ENCODE peak calls at places on chromosomes 1 and 21, in five cellular contexts. One of them, this sample, is unnamed.
A peak's percentile ranks its signal among the peaks of the same experiment; 100 is the strongest.

GRCh38 chr1:116320846-116321245 is 52.2 kb upstream of the ATP1A1 start:
- DNase-seq in A549: no peak
- DNase-seq in breast epithelium: no peak
- DNase-seq in foreskin keratinocyte: no peak
- DNase-seq in fibroblast of mammary gland: no peak
- DNase-seq in this sample: no peak

GRCh38 chr1:240732390-240732789 is 120.4 kb upstream of the GREM2 start:
- DNase-seq in A549: peak; percentile 73
- DNase-seq in breast epithelium: no peak
- DNase-seq in foreskin keratinocyte: peak; percentile 13
- DNase-seq in fibroblast of mammary gland: peak; percentile 81
- DNase-seq in this sample: no peak

GRCh38 chr21:42337830-42338729 is 12.7 kb downstream of the TFF2 start:
- DNase-seq in A549: peak; percentile 65
- DNase-seq in breast epithelium: peak; percentile 65
- DNase-seq in foreskin keratinocyte: no peak
- DNase-seq in fibroblast of mammary gland: peak; percentile 37
- DNase-seq in this sample: peak; percentile 76

GRCh38 chr1:11720523-11720922 is 15.4 kb upstream of the AGTRAP start:
- DNase-seq in A549: no peak
- DNase-seq in breast epithelium: no peak
- DNase-seq in foreskin keratinocyte: no peak
- DNase-seq in fibroblast of mammary gland: no peak
- DNase-seq in this sample: no peak

GRCh38 chr21:20306836-20307235 is 691.4 kb upstream of the NCAM2 start:
- DNase-seq in A549: no peak
- DNase-seq in breast epithelium: no peak
- DNase-seq in foreskin keratinocyte: no peak
- DNase-seq in fibroblast of mammary gland: no peak
- DNase-seq in this sample: no peak

GRCh38 chr1:160025314-160025713 is 6.5 kb downstream of the PIGM start:
- DNase-seq in A549: no peak
- DNase-seq in breast epithelium: no peak
- DNase-seq in foreskin keratinocyte: no peak
- DNase-seq in fibroblast of mammary gland: no peak
- DNase-seq in this sample: no peak

GRCh38 chr1:30663596-30664091 is 59.7 kb downstream of the MATN1 start:
- DNase-seq in A549: no peak
- DNase-seq in breast epithelium: no peak
- DNase-seq in foreskin keratinocyte: no peak
- DNase-seq in fibroblast of mammary gland: no peak
- DNase-seq in this sample: no peak

GRCh38 chr1:110498270-110498669 is 20.7 kb downstream of the KCNA10 start:
- DNase-seq in A549: no peak
- DNase-seq in breast epithelium: no peak
- DNase-seq in foreskin keratinocyte: no peak
- DNase-seq in fibroblast of mammary gland: no peak
- DNase-seq in this sample: no peak

GRCh38 chr1:234727018-234727757 is 117.2 kb upstream of the IRF2BP2 start:
- DNase-seq in A549: no peak
- DNase-seq in breast epithelium: no peak
- DNase-seq in foreskin keratinocyte: no peak
- DNase-seq in fibroblast of mammary gland: no peak
- DNase-seq in this sample: no peak

GRCh38 chr1:39411526-39411925 is 79.9 kb upstream of the BMP8A start:
- DNase-seq in A549: no peak
- DNase-seq in breast epithelium: no peak
- DNase-seq in foreskin keratinocyte: no peak
- DNase-seq in fibroblast of mammary gland: no peak
- DNase-seq in this sample: no peak

GRCh38 chr21:42080788-42081083 is 9.6 kb downstream of the UMODL1 start:
- DNase-seq in A549: no peak
- DNase-seq in breast epithelium: no peak
- DNase-seq in foreskin keratinocyte: no peak
- DNase-seq in fibroblast of mammary gland: peak; percentile 96
- DNase-seq in this sample: no peak

GRCh38 chr1:3319874-3320245 is 134.6 kb upstream of the ARHGEF16 start:
- DNase-seq in A549: peak; percentile 85
- DNase-seq in breast epithelium: no peak
- DNase-seq in foreskin keratinocyte: no peak
- DNase-seq in fibroblast of mammary gland: peak; percentile 60
- DNase-seq in this sample: no peak

GRCh38 chr1:23148084-23148483 is 20.6 kb downstream of the LUZP1 start:
- DNase-seq in A549: no peak
- DNase-seq in breast epithelium: no peak
- DNase-seq in foreskin keratinocyte: no peak
- DNase-seq in fibroblast of mammary gland: no peak
- DNase-seq in this sample: no peak

GRCh38 chr1:2133039-2133878 is 61.3 kb downstream of the FAAP20 start:
- DNase-seq in A549: peak; percentile 95
- DNase-seq in breast epithelium: peak; percentile 95
- DNase-seq in foreskin keratinocyte: peak; percentile 88
- DNase-seq in fibroblast of mammary gland: peak; percentile 98
- DNase-seq in this sample: peak; percentile 96

GRCh38 chr1:36486436-36487335 is 4.0 kb upstream of the CSF3R start:
- DNase-seq in A549: peak; percentile 93
- DNase-seq in breast epithelium: peak; percentile 83
- DNase-seq in foreskin keratinocyte: no peak
- DNase-seq in fibroblast of mammary gland: no peak
- DNase-seq in this sample: no peak

GRCh38 chr1:43418858-43419257 is 29.2 kb downstream of the SZT2 start:
- DNase-seq in A549: no peak
- DNase-seq in breast epithelium: no peak
- DNase-seq in foreskin keratinocyte: no peak
- DNase-seq in fibroblast of mammary gland: no peak
- DNase-seq in this sample: no peak

GRCh38 chr21:34337741-34338140 is 26.1 kb upstream of the KCNE2 start:
- DNase-seq in A549: no peak
- DNase-seq in breast epithelium: no peak
- DNase-seq in foreskin keratinocyte: peak; percentile 28
- DNase-seq in fibroblast of mammary gland: no peak
- DNase-seq in this sample: no peak

GRCh38 chr1:243267346-243268283 is 11.8 kb downstream of the SDCCAG8 start:
- DNase-seq in A549: peak; percentile 7
- DNase-seq in breast epithelium: no peak
- DNase-seq in foreskin keratinocyte: no peak
- DNase-seq in fibroblast of mammary gland: peak; percentile 73
- DNase-seq in this sample: no peak

GRCh38 chr21:46151989-46152938 is 3.1 kb downstream of the FTCD start:
- DNase-seq in A549: no peak
- DNase-seq in breast epithelium: no peak
- DNase-seq in foreskin keratinocyte: no peak
- DNase-seq in fibroblast of mammary gland: no peak
- DNase-seq in this sample: peak; percentile 50

GRCh38 chr1:234980657-234981396 is 147.8 kb downstream of the TOMM20 start:
- DNase-seq in A549: peak; percentile 89
- DNase-seq in breast epithelium: peak; percentile 81
- DNase-seq in foreskin keratinocyte: peak; percentile 71
- DNase-seq in fibroblast of mammary gland: peak; percentile 98
- DNase-seq in this sample: no peak

GRCh38 chr1:18182518-18183160 is 75.0 kb downstream of the IGSF21 start:
- DNase-seq in A549: peak; percentile 6
- DNase-seq in breast epithelium: no peak
- DNase-seq in foreskin keratinocyte: no peak
- DNase-seq in fibroblast of mammary gland: peak; percentile 17
- DNase-seq in this sample: no peak

GRCh38 chr1:115086176-115086830 is 3.0 kb downstream of the TSPAN2 start:
- DNase-seq in A549: no peak
- DNase-seq in breast epithelium: no peak
- DNase-seq in foreskin keratinocyte: no peak
- DNase-seq in fibroblast of mammary gland: no peak
- DNase-seq in this sample: no peak

GRCh38 chr1:211642870-211643269 is 32.6 kb downstream of the NEK2 start:
- DNase-seq in A549: no peak
- DNase-seq in breast epithelium: no peak
- DNase-seq in foreskin keratinocyte: no peak
- DNase-seq in fibroblast of mammary gland: no peak
- DNase-seq in this sample: no peak

GRCh38 chr1:156508205-156508954 is 7.8 kb upstream of the MEF2D start:
- DNase-seq in A549: no peak
- DNase-seq in breast epithelium: no peak
- DNase-seq in foreskin keratinocyte: no peak
- DNase-seq in fibroblast of mammary gland: peak; percentile 71
- DNase-seq in this sample: no peak

GRCh38 chr1:179310721-179311120 is 17.1 kb downstream of the SOAT1 start:
- DNase-seq in A549: peak; percentile 32
- DNase-seq in breast epithelium: no peak
- DNase-seq in foreskin keratinocyte: peak; percentile 80
- DNase-seq in fibroblast of mammary gland: peak; percentile 98
- DNase-seq in this sample: no peak

GRCh38 chr1:23177438-23178380 is 9.1 kb upstream of the LUZP1 start:
- DNase-seq in A549: peak; percentile 43
- DNase-seq in breast epithelium: peak; percentile 53
- DNase-seq in foreskin keratinocyte: no peak
- DNase-seq in fibroblast of mammary gland: peak; percentile 62
- DNase-seq in this sample: peak; percentile 85

GRCh38 chr1:225462714-225463574 is 35.1 kb upstream of the LBR start:
- DNase-seq in A549: no peak
- DNase-seq in breast epithelium: no peak
- DNase-seq in foreskin keratinocyte: no peak
- DNase-seq in fibroblast of mammary gland: no peak
- DNase-seq in this sample: no peak

GRCh38 chr1:94349853-94350252 is 68.3 kb upstream of the ABCD3 start:
- DNase-seq in A549: no peak
- DNase-seq in breast epithelium: no peak
- DNase-seq in foreskin keratinocyte: no peak
- DNase-seq in fibroblast of mammary gland: no peak
- DNase-seq in this sample: no peak

GRCh38 chr1:25879675-25880074 is 4.2 kb upstream of the PAQR7 start:
- DNase-seq in A549: no peak
- DNase-seq in breast epithelium: no peak
- DNase-seq in foreskin keratinocyte: no peak
- DNase-seq in fibroblast of mammary gland: no peak
- DNase-seq in this sample: no peak

GRCh38 chr1:81174052-81174451 is 626.7 kb upstream of the ADGRL2 start:
- DNase-seq in A549: no peak
- DNase-seq in breast epithelium: no peak
- DNase-seq in foreskin keratinocyte: peak; percentile 57
- DNase-seq in fibroblast of mammary gland: no peak
- DNase-seq in this sample: no peak

GRCh38 chr21:29144736-29145353 is 14.4 kb downstream of the MAP3K7CL start:
- DNase-seq in A549: no peak
- DNase-seq in breast epithelium: no peak
- DNase-seq in foreskin keratinocyte: no peak
- DNase-seq in fibroblast of mammary gland: peak; percentile 78
- DNase-seq in this sample: no peak

GRCh38 chr1:237570530-237570929 is 320.2 kb downstream of the ZP4 start:
- DNase-seq in A549: no peak
- DNase-seq in breast epithelium: no peak
- DNase-seq in foreskin keratinocyte: no peak
- DNase-seq in fibroblast of mammary gland: no peak
- DNase-seq in this sample: no peak
- TF ChIP-seq CTCF in A549: no peak
- TF ChIP-seq CTCF in breast epithelium: no peak
- TF ChIP-seq CTCF in foreskin keratinocyte: no peak
- TF ChIP-seq CTCF in fibroblast of mammary gland: no peak
- TF ChIP-seq CTCF in this sample: peak; percentile 58

GRCh38 chr1:44811714-44812151 is 3.4 kb downstream of the BTBD19 start:
- DNase-seq in A549: no peak
- DNase-seq in breast epithelium: no peak
- DNase-seq in foreskin keratinocyte: no peak
- DNase-seq in fibroblast of mammary gland: peak; percentile 92
- DNase-seq in this sample: no peak

GRCh38 chr1:44808938-44809917 is 905 bp downstream of the BTBD19 start:
- DNase-seq in A549: peak; percentile 46
- DNase-seq in breast epithelium: no peak
- DNase-seq in foreskin keratinocyte: no peak
- DNase-seq in fibroblast of mammary gland: peak; percentile 85
- DNase-seq in this sample: no peak

GRCh38 chr1:44810101-44810761 is 1.9 kb downstream of the BTBD19 start:
- DNase-seq in A549: peak; percentile 50
- DNase-seq in breast epithelium: peak; percentile 91
- DNase-seq in foreskin keratinocyte: no peak
- DNase-seq in fibroblast of mammary gland: no peak
- DNase-seq in this sample: no peak

GRCh38 chr1:44812822-44813543 is 4.7 kb downstream of the BTBD19 start:
- DNase-seq in A549: no peak
- DNase-seq in breast epithelium: no peak
- DNase-seq in foreskin keratinocyte: no peak
- DNase-seq in fibroblast of mammary gland: no peak
- DNase-seq in this sample: no peak

GRCh38 chr1:44811234-44811633 is 2.9 kb downstream of the BTBD19 start:
- DNase-seq in A549: no peak
- DNase-seq in breast epithelium: no peak
- DNase-seq in foreskin keratinocyte: no peak
- DNase-seq in fibroblast of mammary gland: no peak
- DNase-seq in this sample: no peak
- TF ChIP-seq CTCF in A549: no peak
- TF ChIP-seq CTCF in breast epithelium: no peak
- TF ChIP-seq CTCF in foreskin keratinocyte: no peak
- TF ChIP-seq CTCF in fibroblast of mammary gland: no peak
- TF ChIP-seq CTCF in this sample: no peak

GRCh38 chr1:165671531-165671930 is 26.8 kb downstream of the ALDH9A1 start:
- DNase-seq in A549: no peak
- DNase-seq in breast epithelium: no peak
- DNase-seq in foreskin keratinocyte: no peak
- DNase-seq in fibroblast of mammary gland: peak; percentile 49
- DNase-seq in this sample: no peak

GRCh38 chr1:165662186-165662585 is 31.2 kb downstream of the MGST3 start:
- DNase-seq in A549: no peak
- DNase-seq in breast epithelium: no peak
- DNase-seq in foreskin keratinocyte: no peak
- DNase-seq in fibroblast of mammary gland: no peak
- DNase-seq in this sample: no peak

GRCh38 chr1:165668184-165668583 is 30.2 kb downstream of the ALDH9A1 start:
- DNase-seq in A549: no peak
- DNase-seq in breast epithelium: no peak
- DNase-seq in foreskin keratinocyte: no peak
- DNase-seq in fibroblast of mammary gland: no peak
- DNase-seq in this sample: no peak

GRCh38 chr1:165661691-165662090 is 30.7 kb downstream of the MGST3 start:
- DNase-seq in A549: no peak
- DNase-seq in breast epithelium: no peak
- DNase-seq in foreskin keratinocyte: no peak
- DNase-seq in fibroblast of mammary gland: peak; percentile 43
- DNase-seq in this sample: no peak

GRCh38 chr1:165666152-165666551 is 32.2 kb downstream of the ALDH9A1 start:
- DNase-seq in A549: no peak
- DNase-seq in breast epithelium: no peak
- DNase-seq in foreskin keratinocyte: no peak
- DNase-seq in fibroblast of mammary gland: peak; percentile 67
- DNase-seq in this sample: no peak
- TF ChIP-seq CTCF in A549: no peak
- TF ChIP-seq CTCF in breast epithelium: no peak
- TF ChIP-seq CTCF in foreskin keratinocyte: no peak
- TF ChIP-seq CTCF in fibroblast of mammary gland: no peak
- TF ChIP-seq CTCF in this sample: no peak

GRCh38 chr1:247047260-247047659 is 31.4 kb downstream of the ZNF670 start:
- DNase-seq in A549: no peak
- DNase-seq in breast epithelium: no peak
- DNase-seq in foreskin keratinocyte: no peak
- DNase-seq in fibroblast of mammary gland: no peak
- DNase-seq in this sample: no peak

GRCh38 chr1:247037483-247038320 is 29.8 kb upstream of the ZNF695 start:
- DNase-seq in A549: peak; percentile 23
- DNase-seq in breast epithelium: no peak
- DNase-seq in foreskin keratinocyte: no peak
- DNase-seq in fibroblast of mammary gland: no peak
- DNase-seq in this sample: no peak

GRCh38 chr1:247047702-247048101 is 30.9 kb downstream of the ZNF670 start:
- DNase-seq in A549: no peak
- DNase-seq in breast epithelium: no peak
- DNase-seq in foreskin keratinocyte: no peak
- DNase-seq in fibroblast of mammary gland: no peak
- DNase-seq in this sample: no peak

GRCh38 chr1:247043406-247043805 is 35.2 kb downstream of the ZNF670 start:
- DNase-seq in A549: no peak
- DNase-seq in breast epithelium: no peak
- DNase-seq in foreskin keratinocyte: no peak
- DNase-seq in fibroblast of mammary gland: no peak
- DNase-seq in this sample: no peak
- TF ChIP-seq CTCF in A549: no peak
- TF ChIP-seq CTCF in breast epithelium: no peak
- TF ChIP-seq CTCF in foreskin keratinocyte: no peak
- TF ChIP-seq CTCF in fibroblast of mammary gland: no peak
- TF ChIP-seq CTCF in this sample: no peak

This sample was measured in type B pancreatic cell.